ENCODE peak calls at places on chromosomes 11 and 22, in four cellular contexts. O, P, Y and K are unnamed samples.

GRCh38 chr22:30541979-30542810 is 4.3 kb downstream of the SEC14L6 start:
- DNase-seq in O (no peak), Y (no peak), P (no peak), K (no peak)

GRCh38 chr22:36951746-36952145 is 38.3 kb downstream of the CSF2RB start:
- DNase-seq in Y (no peak), P (no peak), O (no peak), K (no peak)

GRCh38 chr11:121608545-121609098 is 155.9 kb upstream of the SORL1-AS1 start:
- DNase-seq in O (no peak), Y (no peak), P (no peak), K (no peak)

GRCh38 chr22:48045369-48045768 is 1282.9 kb downstream of the TBC1D22A start:
- DNase-seq in O (no peak), P (no peak), Y (no peak), K (no peak)

GRCh38 chr11:82826526-82826925 is 73.7 kb downstream of the PRCP start:
- DNase-seq in O (no peak), Y (no peak), P (no peak), K (no peak)

GRCh38 chr11:40280161-40281054 is 1179.0 kb downstream of the LRRC4C start:
- DNase-seq in P (no peak), Y (no peak), O (no peak), K (no peak)

GRCh38 chr22:35781898-35782297 is 64.2 kb downstream of the APOL5 start:
- DNase-seq in O (no peak), P (no peak), Y (no peak), K (no peak)

GRCh38 chr22:23531283-23531921 is 48.7 kb downstream of the IGLL1 start:
- DNase-seq in Y (no peak), P (no peak), O (no peak), K (no peak)

GRCh38 chr11:33557201-33557600 is 143.4 kb downstream of the C11orf91 start:
- DNase-seq in Y (no peak), O (no peak), P (peak), K (no peak)

GRCh38 chr22:46070215-46070721 is 80.1 kb upstream of the PPARA start:
- DNase-seq in P (no peak), O (no peak), Y (no peak), K (no peak)

GRCh38 chr11:31968774-31969433 is 122.0 kb upstream of the RCN1 start:
- DNase-seq in P (peak), O (no peak), Y (no peak), K (no peak)

GRCh38 chr11:41282436-41282835 is 177.0 kb downstream of the LRRC4C start:
- DNase-seq in Y (no peak), P (no peak), O (no peak), K (no peak)

GRCh38 chr22:23382796-23383195 is 197.3 kb downstream of the IGLL1 start:
- DNase-seq in P (no peak), Y (no peak), O (no peak), K (no peak)

GRCh38 chr11:115197433-115197832 is 306.8 kb downstream of the CADM1 start:
- DNase-seq in O (no peak), Y (no peak), P (no peak), K (no peak)

GRCh38 chr11:11966354-11966741 is 42.1 kb downstream of the DKK3 start:
- DNase-seq in P (no peak), Y (no peak), O (no peak), K (no peak)

GRCh38 chr11:1051356-1052132 is 15.0 kb upstream of the MUC6 start:
- DNase-seq in Y (no peak), P (no peak), O (no peak), K (peak)